ENCODE peak calls at places on chromosomes 5 and 9, in four cellular contexts. One of them, this sample, is unnamed. For H3K27me3, the result is how much of the 10 kb centered on the place peaks cover.

GRCh38 chr9:86713970-86714369 is 233.3 kb downstream of the GAS1 start:
- DNase-seq in GM23338: no peak
- DNase-seq in HCT116: no peak
- DNase-seq in HepG2: no peak
- DNase-seq in this sample: no peak

GRCh38 chr5:10329808-10330481 is 22.2 kb upstream of the CMBL start:
- DNase-seq in GM23338: no peak
- DNase-seq in HCT116: no peak
- DNase-seq in HepG2: no peak
- DNase-seq in this sample: no peak

GRCh38 chr5:118981783-118982182 is 6.6 kb downstream of the DTWD2 start:
- DNase-seq in GM23338: no peak
- DNase-seq in HepG2: no peak
- DNase-seq in HCT116: no peak
- DNase-seq in this sample: no peak

GRCh38 chr5:93603711-93604118 is 20.7 kb downstream of the NR2F1 start:
- DNase-seq in HepG2: no peak
- DNase-seq in HCT116: no peak
- DNase-seq in GM23338: peak
- DNase-seq in this sample: no peak

GRCh38 chr9:35609001-35609819 is 4.1 kb downstream of the TESK1 start:
- DNase-seq in HepG2: no peak
- DNase-seq in HCT116: no peak
- DNase-seq in GM23338: no peak
- DNase-seq in this sample: no peak

GRCh38 chr5:160467555-160468418 is 46.1 kb downstream of the PTTG1 start:
- DNase-seq in HepG2: peak
- DNase-seq in GM23338: peak
- DNase-seq in HCT116: no peak
- DNase-seq in this sample: no peak

GRCh38 chr5:107468286-107468685 is 202.5 kb downstream of the EFNA5 start:
- DNase-seq in HepG2: no peak
- DNase-seq in GM23338: no peak
- DNase-seq in HCT116: no peak
- DNase-seq in this sample: no peak

GRCh38 chr9:127803507-127804352 is 1.0 kb downstream of the FPGS start:
- DNase-seq in GM23338: peak
- DNase-seq in HCT116: no peak
- DNase-seq in HepG2: no peak
- DNase-seq in this sample: no peak

GRCh38 chr9:995776-996175 is 19.3 kb downstream of the DMRT3 start:
- DNase-seq in HCT116: no peak
- DNase-seq in GM23338: no peak
- DNase-seq in HepG2: no peak
- DNase-seq in this sample: no peak

GRCh38 chr5:157160001-157160400 is 6.1 kb downstream of the GARIN3 start:
- DNase-seq in GM23338: no peak
- DNase-seq in HepG2: no peak
- DNase-seq in HCT116: no peak
- DNase-seq in this sample: no peak

GRCh38 chr5:160296496-160296895 is 15.9 kb downstream of the CCNJL start:
- DNase-seq in GM23338: no peak
- DNase-seq in HepG2: no peak
- DNase-seq in HCT116: no peak
- DNase-seq in this sample: no peak

GRCh38 chr9:105877719-105878118 is 183.4 kb downstream of the TMEM38B start:
- DNase-seq in GM23338: peak
- DNase-seq in HCT116: no peak
- DNase-seq in HepG2: no peak
- DNase-seq in this sample: no peak

GRCh38 chr5:108382784-108383358 is 973 bp upstream of the FBXL17 start:
- DNase-seq in GM23338: peak
- DNase-seq in HepG2: no peak
- DNase-seq in HCT116: no peak
- DNase-seq in this sample: peak

GRCh38 chr9:134040176-134040565 is 14.9 kb downstream of the BRD3OS start:
- DNase-seq in HepG2: no peak
- DNase-seq in GM23338: no peak
- DNase-seq in HCT116: no peak
- DNase-seq in this sample: no peak

GRCh38 chr5:23507278-23507685 is at the start of gene PRDM9:
- DNase-seq in HCT116: no peak
- DNase-seq in HepG2: peak
- DNase-seq in GM23338: peak
- DNase-seq in this sample: no peak

GRCh38 chr9:113131689-113132151 is 19.1 kb upstream of the SLC31A2 start:
- DNase-seq in HCT116: no peak
- DNase-seq in HepG2: no peak
- DNase-seq in GM23338: peak
- DNase-seq in this sample: peak

GRCh38 chr5:52809884-52810283 is 22.2 kb downstream of the ITGA1 start:
- DNase-seq in HepG2: no peak
- DNase-seq in GM23338: no peak
- DNase-seq in HCT116: no peak
- DNase-seq in this sample: no peak

GRCh38 chr9:134623408-134624066 is 18.1 kb upstream of the COL5A1 start:
- DNase-seq in GM23338: no peak
- DNase-seq in HepG2: no peak
- DNase-seq in HCT116: no peak
- DNase-seq in this sample: no peak

GRCh38 chr5:136724161-136724560 is 358.8 kb upstream of the TRPC7 start:
- DNase-seq in HepG2: no peak
- DNase-seq in HCT116: no peak
- DNase-seq in GM23338: no peak
- DNase-seq in this sample: no peak

GRCh38 chr5:129698661-129699060 is 49.2 kb upstream of the MINAR2 start:
- DNase-seq in HepG2: no peak
- DNase-seq in HCT116: no peak
- DNase-seq in GM23338: no peak
- DNase-seq in this sample: no peak

GRCh38 chr5:170584003-170584402 is 80.2 kb downstream of the KCNIP1 start:
- DNase-seq in HepG2: no peak
- DNase-seq in GM23338: no peak
- DNase-seq in HCT116: no peak
- DNase-seq in this sample: no peak

GRCh38 chr9:108612510-108612909 is 243.3 kb downstream of the ACTL7B start:
- DNase-seq in HepG2: no peak
- DNase-seq in GM23338: no peak
- DNase-seq in HCT116: no peak
- DNase-seq in this sample: no peak

GRCh38 chr5:59317023-59317771 is 576.3 kb downstream of the PDE4D start:
- DNase-seq in GM23338: peak
- DNase-seq in HepG2: no peak
- DNase-seq in HCT116: no peak
- DNase-seq in this sample: no peak

DNA sequence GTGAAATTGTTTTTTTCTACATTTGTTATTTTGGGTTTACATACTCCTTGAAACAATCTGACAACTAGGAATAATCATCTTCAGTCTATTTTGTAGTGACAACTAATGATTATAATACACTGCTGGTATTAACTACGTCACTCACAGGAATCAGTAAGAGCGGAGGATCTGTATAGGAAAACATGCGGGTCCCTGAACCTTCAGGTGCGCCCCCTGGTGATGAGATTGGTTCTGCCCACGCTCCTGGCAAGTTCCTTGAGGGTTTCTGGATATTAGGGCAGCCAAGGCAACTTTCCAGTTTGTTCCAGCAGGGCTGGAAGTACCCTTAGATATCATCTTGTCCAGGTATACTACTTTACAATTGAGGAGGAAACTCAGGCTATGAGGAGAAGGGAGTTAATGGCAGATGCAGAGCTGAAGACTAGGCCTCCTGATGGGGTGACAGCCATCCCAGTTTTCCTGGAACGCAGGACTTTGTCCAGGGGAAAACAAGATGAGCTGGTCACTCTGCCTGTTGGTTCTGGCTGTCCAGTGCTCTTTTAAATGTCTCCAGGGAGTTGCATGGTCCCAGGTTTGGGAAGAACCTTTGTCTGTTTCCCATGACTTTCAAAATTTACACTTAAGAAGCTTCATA is 15.0 kb upstream of the WNT8A start:
- DNase-seq in GM23338: peak
- DNase-seq in HepG2: peak
- DNase-seq in HCT116: peak
- DNase-seq in this sample: peak
- TF ChIP-seq POLR2AphosphoS5 in GM23338: no peak
- TF ChIP-seq POLR2AphosphoS5 in HepG2: no peak
- TF ChIP-seq POLR2AphosphoS5 in HCT116: no peak
- TF ChIP-seq POLR2AphosphoS5 in this sample: no peak

DNA sequence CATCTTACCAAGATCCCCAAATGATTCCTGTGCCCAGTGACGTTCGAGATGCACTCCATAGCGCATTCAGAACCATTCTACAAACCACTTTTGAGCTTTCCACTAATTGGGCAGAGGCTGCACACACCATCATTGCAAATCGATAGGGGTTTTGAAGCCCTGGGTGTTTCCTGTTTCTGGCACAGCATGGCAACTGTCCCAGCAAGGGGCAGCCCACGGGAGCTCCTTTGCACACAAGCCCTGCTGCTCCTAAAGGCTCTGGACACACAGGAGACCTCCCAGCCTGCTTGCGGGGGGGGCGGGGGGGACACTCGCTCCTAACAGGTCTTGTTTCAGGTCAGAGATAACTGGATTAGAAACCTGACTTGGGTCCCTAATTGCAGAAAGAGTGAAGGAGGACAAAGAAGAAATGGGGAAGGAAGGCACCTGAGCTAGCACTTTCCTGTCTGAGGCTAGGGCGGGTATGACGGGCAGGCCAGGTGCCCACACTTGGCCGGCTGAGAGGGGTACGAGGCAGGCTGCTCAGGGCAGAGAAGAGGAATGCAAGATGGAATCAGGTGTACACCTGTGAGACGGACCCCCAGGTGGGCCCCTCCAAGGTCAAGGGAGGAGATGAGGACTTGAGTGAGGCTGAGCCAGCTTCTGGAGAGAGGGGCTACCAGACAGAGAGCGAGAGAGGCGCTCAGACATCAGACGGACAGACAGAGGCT is 828 bp downstream of the FBP1 start:
- DNase-seq in HepG2: no peak
- DNase-seq in HCT116: no peak
- DNase-seq in GM23338: no peak
- DNase-seq in this sample: peak
- TF ChIP-seq REST in HepG2: no peak
- TF ChIP-seq REST in HCT116: no peak
- TF ChIP-seq REST in GM23338: no peak
- TF ChIP-seq REST in this sample: no peak

GRCh38 chr9:132589148-132590036 is 7.0 kb downstream of the BARHL1 start:
- DNase-seq in HepG2: no peak
- DNase-seq in GM23338: peak
- DNase-seq in HCT116: no peak
- DNase-seq in this sample: no peak
- H3K27me3 ChIP-seq in HepG2: half or more
- H3K27me3 ChIP-seq in GM23338: half or more
- H3K27me3 ChIP-seq in HCT116: under half
- H3K27me3 ChIP-seq in this sample: half or more

DNA sequence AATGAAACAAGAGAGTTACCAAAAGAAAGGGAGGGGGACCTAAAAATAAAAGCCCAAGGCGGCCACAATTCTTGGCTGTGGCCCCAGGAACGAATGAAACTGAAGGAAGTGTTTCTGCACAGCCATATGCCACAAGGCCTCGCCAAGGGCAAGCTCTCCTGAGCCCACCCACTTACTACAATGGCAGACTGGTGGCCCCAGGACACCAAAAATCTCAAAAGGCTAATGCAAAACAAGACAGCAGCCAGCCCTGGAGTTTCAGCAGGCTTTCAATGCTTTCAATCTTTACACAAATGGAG is 4.0 kb downstream of the CAMSAP1 start:
- DNase-seq in HCT116: no peak
- DNase-seq in GM23338: no peak
- DNase-seq in HepG2: no peak
- DNase-seq in this sample: no peak
- TF ChIP-seq POLR2AphosphoS5 in HCT116: no peak
- TF ChIP-seq POLR2AphosphoS5 in GM23338: no peak
- TF ChIP-seq POLR2AphosphoS5 in HepG2: no peak
- TF ChIP-seq POLR2AphosphoS5 in this sample: no peak

DNA sequence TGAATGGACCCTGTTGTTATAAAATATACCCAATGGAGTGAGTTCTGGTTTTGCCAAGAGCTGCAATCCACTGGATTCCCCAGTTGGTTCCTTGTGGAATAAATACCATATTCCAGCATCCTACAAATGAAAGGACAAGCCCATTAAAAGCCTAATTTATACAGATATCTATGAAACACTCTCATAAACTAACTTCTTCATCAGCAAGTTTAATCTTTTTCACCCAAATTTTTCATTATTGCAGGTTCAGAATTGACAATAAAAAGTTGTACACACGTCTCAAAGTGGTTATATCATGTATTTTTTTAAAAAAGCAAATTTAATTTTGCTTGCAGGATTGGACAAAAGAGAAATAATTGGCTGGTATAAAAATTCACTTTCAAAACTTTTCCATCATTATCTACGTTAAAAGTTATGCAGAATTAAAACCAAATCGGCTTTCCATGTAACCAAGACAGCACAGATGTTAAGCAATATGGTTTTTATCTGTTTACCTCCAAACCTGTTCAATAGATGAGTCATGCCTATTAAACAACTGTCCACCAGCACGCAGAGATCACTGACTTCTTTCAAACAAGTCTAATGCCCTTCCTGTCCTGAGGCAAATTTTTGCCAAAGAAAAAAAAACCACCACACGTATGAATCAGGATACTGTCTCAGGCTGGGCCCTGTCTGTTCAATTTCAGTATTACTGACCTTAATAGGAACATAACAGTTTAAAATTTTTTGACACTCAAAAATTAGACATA is 42.5 kb downstream of the CEMIP2 start:
- DNase-seq in HCT116: peak
- DNase-seq in HepG2: peak
- DNase-seq in GM23338: no peak
- DNase-seq in this sample: no peak
- TF ChIP-seq REST in HCT116: no peak
- TF ChIP-seq REST in HepG2: no peak
- TF ChIP-seq REST in GM23338: no peak
- TF ChIP-seq REST in this sample: no peak

This sample was measured in HL-60.